ENCODE peak calls at places on chromosomes 2 and 18, in ten cellular contexts. One of them, this sample, is unnamed.

GRCh38 chr2:71679481-71679880 is 226.1 kb downstream of the DYSF start:
- DNase-seq in PC-9: no peak
- DNase-seq in IMR-90: no peak
- DNase-seq in A549: no peak
- DNase-seq in cardiac muscle cell: no peak
- DNase-seq in RWPE1: no peak
- DNase-seq in foreskin keratinocyte: no peak
- DNase-seq in uterus: no peak
- DNase-seq in thoracic aorta: no peak
- DNase-seq in tibial artery: no peak
- DNase-seq in this sample: no peak

GRCh38 chr2:173823540-173823939 is 141.6 kb downstream of the SP3 start:
- DNase-seq in PC-9: no peak
- DNase-seq in IMR-90: no peak
- DNase-seq in A549: no peak
- DNase-seq in cardiac muscle cell: no peak
- DNase-seq in RWPE1: no peak
- DNase-seq in foreskin keratinocyte: no peak
- DNase-seq in uterus: no peak
- DNase-seq in thoracic aorta: no peak
- DNase-seq in tibial artery: no peak
- DNase-seq in this sample: no peak

GRCh38 chr2:119008108-119008507 is 66.1 kb downstream of the MARCO start:
- DNase-seq in PC-9: no peak
- DNase-seq in IMR-90: no peak
- DNase-seq in A549: peak
- DNase-seq in cardiac muscle cell: no peak
- DNase-seq in RWPE1: no peak
- DNase-seq in foreskin keratinocyte: no peak
- DNase-seq in uterus: no peak
- DNase-seq in thoracic aorta: no peak
- DNase-seq in tibial artery: no peak
- DNase-seq in this sample: no peak

GRCh38 chr2:217685255-217685605 is 317.6 kb downstream of the TNS1 start:
- DNase-seq in PC-9: peak
- DNase-seq in IMR-90: peak
- DNase-seq in A549: peak
- DNase-seq in cardiac muscle cell: peak
- DNase-seq in RWPE1: peak
- DNase-seq in foreskin keratinocyte: peak
- DNase-seq in uterus: peak
- DNase-seq in thoracic aorta: peak
- DNase-seq in tibial artery: peak
- DNase-seq in this sample: peak

GRCh38 chr2:144471316-144472045 is 48.4 kb downstream of the ZEB2 start:
- DNase-seq in PC-9: no peak
- DNase-seq in IMR-90: no peak
- DNase-seq in A549: no peak
- DNase-seq in cardiac muscle cell: no peak
- DNase-seq in RWPE1: no peak
- DNase-seq in foreskin keratinocyte: no peak
- DNase-seq in uterus: no peak
- DNase-seq in thoracic aorta: no peak
- DNase-seq in tibial artery: no peak
- DNase-seq in this sample: no peak

GRCh38 chr2:60091311-60091710 is 462.1 kb downstream of the BCL11A start:
- DNase-seq in PC-9: no peak
- DNase-seq in IMR-90: no peak
- DNase-seq in A549: no peak
- DNase-seq in cardiac muscle cell: no peak
- DNase-seq in RWPE1: no peak
- DNase-seq in foreskin keratinocyte: peak
- DNase-seq in uterus: no peak
- DNase-seq in thoracic aorta: no peak
- DNase-seq in tibial artery: no peak
- DNase-seq in this sample: no peak

GRCh38 chr2:88615822-88616221 is 11.4 kb downstream of the EIF2AK3 start:
- DNase-seq in PC-9: no peak
- DNase-seq in IMR-90: no peak
- DNase-seq in A549: no peak
- DNase-seq in cardiac muscle cell: no peak
- DNase-seq in RWPE1: no peak
- DNase-seq in foreskin keratinocyte: peak
- DNase-seq in uterus: no peak
- DNase-seq in thoracic aorta: no peak
- DNase-seq in tibial artery: no peak
- DNase-seq in this sample: no peak

GRCh38 chr2:10204326-10205200 is 82.0 kb downstream of the RRM2 start:
- DNase-seq in PC-9: no peak
- DNase-seq in IMR-90: no peak
- DNase-seq in A549: no peak
- DNase-seq in cardiac muscle cell: no peak
- DNase-seq in RWPE1: no peak
- DNase-seq in foreskin keratinocyte: no peak
- DNase-seq in uterus: no peak
- DNase-seq in thoracic aorta: no peak
- DNase-seq in tibial artery: no peak
- DNase-seq in this sample: no peak

GRCh38 chr2:191020742-191021381 is 6.9 kb upstream of the STAT1 start:
- DNase-seq in PC-9: peak
- DNase-seq in IMR-90: peak
- DNase-seq in A549: peak
- DNase-seq in cardiac muscle cell: no peak
- DNase-seq in RWPE1: peak
- DNase-seq in foreskin keratinocyte: peak
- DNase-seq in uterus: peak
- DNase-seq in thoracic aorta: no peak
- DNase-seq in tibial artery: peak
- DNase-seq in this sample: peak

DNA sequence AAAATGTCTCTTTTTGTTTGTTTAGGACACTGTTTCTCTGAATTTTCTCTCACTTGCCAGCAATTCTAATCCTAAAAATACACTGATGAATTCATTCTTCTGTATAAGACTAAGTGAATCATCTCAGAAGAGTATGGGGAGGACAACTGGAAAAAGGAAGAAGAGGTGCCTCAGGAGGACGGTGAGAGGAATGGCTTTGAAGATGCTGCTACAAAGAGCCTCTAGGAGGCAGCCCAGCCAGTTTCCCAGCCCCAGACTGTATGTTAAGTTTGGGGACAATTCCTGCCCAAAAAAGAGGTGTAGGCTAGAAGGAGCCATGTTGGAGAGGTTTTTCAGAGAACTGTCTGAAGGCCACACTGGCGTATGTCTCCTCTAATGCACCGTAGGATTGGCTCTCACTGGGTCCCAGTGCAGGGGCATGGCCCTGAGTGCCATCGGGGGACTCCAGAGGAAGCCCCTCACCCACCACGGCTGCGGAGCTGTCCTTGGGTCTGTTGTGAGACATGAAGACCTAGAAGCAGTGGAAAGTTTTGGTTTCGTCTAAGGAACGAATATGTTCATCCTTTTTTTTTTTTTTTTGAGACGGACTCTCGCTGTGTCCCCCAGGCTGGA is 3.1 kb upstream of the SDC1 start:
- DNase-seq in PC-9: no peak
- DNase-seq in IMR-90: no peak
- DNase-seq in A549: no peak
- DNase-seq in cardiac muscle cell: no peak
- DNase-seq in RWPE1: no peak
- DNase-seq in foreskin keratinocyte: no peak
- DNase-seq in uterus: no peak
- DNase-seq in thoracic aorta: no peak
- DNase-seq in tibial artery: peak
- DNase-seq in this sample: no peak
- H3K27ac ChIP-seq in PC-9: no peak
- H3K27ac ChIP-seq in IMR-90: no peak
- H3K27ac ChIP-seq in A549: no peak
- H3K27ac ChIP-seq in cardiac muscle cell: no peak
- H3K27ac ChIP-seq in RWPE1: no peak
- H3K27ac ChIP-seq in foreskin keratinocyte: no peak
- H3K27ac ChIP-seq in uterus: no peak
- H3K27ac ChIP-seq in thoracic aorta: no peak
- H3K27ac ChIP-seq in tibial artery: no peak
- H3K27ac ChIP-seq in this sample: no peak

DNA sequence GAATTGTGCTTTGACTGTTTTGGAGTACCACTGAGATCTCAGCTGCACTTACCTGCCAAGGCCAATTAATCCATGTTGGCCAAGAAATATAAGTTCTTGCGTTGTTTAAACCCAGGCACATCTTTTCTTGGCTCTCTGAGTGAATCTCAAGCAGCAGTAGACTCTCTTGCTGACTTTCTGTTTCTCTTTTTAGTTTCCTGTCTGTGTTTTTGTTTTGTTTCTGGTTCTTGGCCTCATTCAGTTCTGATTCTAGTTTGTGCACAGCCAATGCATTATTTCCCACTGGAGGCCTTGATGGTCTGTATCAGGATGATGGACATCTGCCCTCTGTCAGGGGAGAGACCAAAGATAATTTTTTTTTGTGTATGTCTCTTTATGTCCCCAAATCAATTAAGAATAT is 379.4 kb downstream of the CDH2 start:
- DNase-seq in PC-9: no peak
- DNase-seq in IMR-90: no peak
- DNase-seq in A549: no peak
- DNase-seq in cardiac muscle cell: no peak
- DNase-seq in RWPE1: no peak
- DNase-seq in foreskin keratinocyte: no peak
- DNase-seq in uterus: no peak
- DNase-seq in thoracic aorta: no peak
- DNase-seq in tibial artery: no peak
- DNase-seq in this sample: no peak
- H3K27ac ChIP-seq in PC-9: no peak
- H3K27ac ChIP-seq in IMR-90: no peak
- H3K27ac ChIP-seq in A549: no peak
- H3K27ac ChIP-seq in cardiac muscle cell: no peak
- H3K27ac ChIP-seq in RWPE1: no peak
- H3K27ac ChIP-seq in foreskin keratinocyte: no peak
- H3K27ac ChIP-seq in uterus: no peak
- H3K27ac ChIP-seq in thoracic aorta: no peak
- H3K27ac ChIP-seq in tibial artery: no peak
- H3K27ac ChIP-seq in this sample: no peak

DNA sequence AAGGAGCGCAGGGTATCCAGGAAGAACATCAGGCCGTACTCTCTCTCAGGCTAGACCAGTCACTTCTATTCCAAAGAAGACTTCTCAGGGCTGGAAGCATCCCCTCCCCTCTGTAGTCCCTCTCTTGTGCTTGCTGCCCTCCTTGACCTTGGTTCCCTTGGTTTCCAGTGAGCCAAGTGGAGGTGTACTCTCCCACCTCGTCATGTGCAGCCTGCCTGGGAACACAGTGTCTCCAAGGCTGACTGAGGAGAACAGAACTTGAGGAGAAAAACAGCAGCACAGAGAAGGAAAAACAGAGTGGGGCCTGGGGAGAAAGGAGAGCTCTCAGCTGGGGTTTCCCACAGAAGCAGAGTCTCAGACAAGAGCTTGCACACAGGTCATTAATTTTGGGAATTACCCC is 52.7 kb downstream of the HAUS1 start:
- DNase-seq in PC-9: no peak
- DNase-seq in IMR-90: no peak
- DNase-seq in A549: no peak
- DNase-seq in cardiac muscle cell: no peak
- DNase-seq in RWPE1: no peak
- DNase-seq in foreskin keratinocyte: no peak
- DNase-seq in uterus: no peak
- DNase-seq in thoracic aorta: no peak
- DNase-seq in tibial artery: no peak
- DNase-seq in this sample: no peak
- H3K27ac ChIP-seq in PC-9: peak
- H3K27ac ChIP-seq in IMR-90: no peak
- H3K27ac ChIP-seq in A549: peak
- H3K27ac ChIP-seq in cardiac muscle cell: no peak
- H3K27ac ChIP-seq in RWPE1: peak
- H3K27ac ChIP-seq in foreskin keratinocyte: no peak
- H3K27ac ChIP-seq in uterus: no peak
- H3K27ac ChIP-seq in thoracic aorta: no peak
- H3K27ac ChIP-seq in tibial artery: no peak
- H3K27ac ChIP-seq in this sample: no peak

GRCh38 chr2:5982911-5983310 is 290.7 kb downstream of the SOX11 start:
- DNase-seq in PC-9: no peak
- DNase-seq in IMR-90: no peak
- DNase-seq in A549: no peak
- DNase-seq in cardiac muscle cell: no peak
- DNase-seq in RWPE1: no peak
- DNase-seq in foreskin keratinocyte: no peak
- DNase-seq in uterus: no peak
- DNase-seq in thoracic aorta: no peak
- DNase-seq in tibial artery: no peak
- DNase-seq in this sample: no peak
- H3K27ac ChIP-seq in PC-9: no peak
- H3K27ac ChIP-seq in IMR-90: no peak
- H3K27ac ChIP-seq in A549: no peak
- H3K27ac ChIP-seq in cardiac muscle cell: no peak
- H3K27ac ChIP-seq in RWPE1: no peak
- H3K27ac ChIP-seq in foreskin keratinocyte: no peak
- H3K27ac ChIP-seq in uterus: no peak
- H3K27ac ChIP-seq in thoracic aorta: no peak
- H3K27ac ChIP-seq in tibial artery: no peak
- H3K27ac ChIP-seq in this sample: no peak

This sample was measured in brain microvascular endothelial cell.